ENCODE peak calls at places on chromosomes 16 and 17, in nine cellular contexts. A, X, I, J, F, V, Q, N and S are unnamed samples.
A peak's percentile ranks its signal among the peaks of the same experiment; 100 is the strongest.

GRCh38 chr16:67884684-67885083 is at the start of gene NRN1L:
- DNase-seq in V (no peak), I (peak; percentile 84), J (peak; percentile 74), X (peak; percentile 84), A (no peak), N (peak; percentile 31), F (peak; percentile 95), Q (peak; percentile 65), S (peak; percentile 99)

GRCh38 chr16:87062569-87063442 is 254.4 kb downstream of the C16orf95 start:
- DNase-seq in V (peak; percentile 72), J (peak; percentile 73), F (peak; percentile 66), Q (peak; percentile 35), N (peak; percentile 41), I (peak; percentile 63), A (peak; percentile 78), X (peak; percentile 7), S (peak; percentile 91)

GRCh38 chr17:43920500-43921095 is 13.3 kb upstream of the MPP2 start:
- DNase-seq in A (no peak), N (no peak), I (no peak), Q (no peak), V (no peak), J (no peak), X (no peak), F (no peak), S (no peak)

GRCh38 chr17:77966476-77966875 is 8.0 kb downstream of the TNRC6C start:
- DNase-seq in N (no peak), I (no peak), X (no peak), Q (no peak), J (no peak), V (no peak), A (no peak), F (no peak), S (no peak)

GRCh38 chr17:43952724-43953666 is 745 bp downstream of the PYY start:
- DNase-seq in I (no peak), Q (no peak), V (peak; percentile 22), A (no peak), F (no peak), N (no peak), J (no peak), X (no peak), S (no peak)

GRCh38 chr17:80913928-80914821 is 77.5 kb upstream of the CHMP6 start:
- DNase-seq in X (no peak), N (peak; percentile 39), F (no peak), A (no peak), V (no peak), J (no peak), I (no peak), Q (no peak), S (no peak)

GRCh38 chr17:57370051-57370581 is 113.8 kb downstream of the MSI2 start:
- DNase-seq in N (no peak), X (no peak), I (peak; percentile 54), J (no peak), Q (no peak), V (no peak), F (peak; percentile 74), A (peak; percentile 17), S (peak; percentile 64)

GRCh38 chr16:47713225-47713595 is 252.1 kb downstream of the PHKB start:
- DNase-seq in V (peak; percentile 60), J (no peak), F (peak; percentile 76), N (no peak), Q (no peak), X (no peak), A (no peak), I (peak; percentile 83), S (peak; percentile 59)

GRCh38 chr16:2852003-2852730 is 5.8 kb downstream of the PRSS22 start:
- DNase-seq in V (no peak), N (no peak), F (no peak), X (no peak), J (no peak), I (no peak), A (no peak), Q (no peak), S (no peak)

GRCh38 chr16:84234656-84235285 is 5.0 kb downstream of the KCNG4 start:
- DNase-seq in J (no peak), A (no peak), Q (no peak), X (no peak), F (no peak), N (no peak), I (no peak), V (no peak), S (no peak)

GRCh38 chr16:53052519-53053501 is at the start of gene CHD9NB:
- DNase-seq in J (no peak), F (peak; percentile 84), X (no peak), I (peak; percentile 43), N (no peak), V (peak; percentile 30), A (peak; percentile 78), Q (no peak), S (peak; percentile 90)

GRCh38 chr16:85178006-85178591 is 65.8 kb upstream of the CIBAR2 start:
- DNase-seq in X (no peak), I (no peak), F (no peak), N (no peak), V (no peak), J (no peak), A (no peak), Q (no peak), S (no peak)

GRCh38 chr17:17741346-17742023 is 60.2 kb downstream of the RAI1 start:
- DNase-seq in J (no peak), I (no peak), F (no peak), Q (peak; percentile 43), A (no peak), X (peak; percentile 80), N (no peak), V (no peak), S (peak; percentile 67)

GRCh38 chr16:31701734-31702133 is 171.9 kb upstream of the ZNF267 start:
- DNase-seq in Q (no peak), X (no peak), V (no peak), I (no peak), A (no peak), N (no peak), J (no peak), F (no peak), S (no peak)

GRCh38 chr17:78780852-78781338 is 1.2 kb downstream of the CYTH1 start:
- DNase-seq in I (no peak), F (no peak), Q (no peak), A (no peak), X (no peak), V (peak; percentile 47), J (no peak), N (no peak), S (no peak)

GRCh38 chr17:76132574-76133338 is 8.3 kb downstream of the FOXJ1 start:
- DNase-seq in V (no peak), N (no peak), X (no peak), J (no peak), A (peak; percentile 82), F (no peak), I (no peak), Q (no peak), S (no peak)

GRCh38 chr16:75555707-75556512 is at the start of gene TMEM231:
- DNase-seq in N (peak; percentile 97), V (peak; percentile 98), Q (peak; percentile 89), J (peak; percentile 91), I (peak; percentile 96), F (peak; percentile 93), A (peak; percentile 98), X (peak; percentile 95), S (peak; percentile 97)